ENCODE peak calls at places on chromosome 14, in nine cellular contexts. R, O, C, I, Q, E, Y, Z and L are unnamed samples.

GRCh38 chr14:70266157-70266556 is 77.4 kb upstream of the SLC8A3 start:
- DNase-seq in I (no peak), R (no peak), Z (no peak), C (no peak), E (no peak), O (no peak), Y (no peak), Q (no peak), L (no peak)

GRCh38 chr14:102221026-102221425 is 81.3 kb downstream of the WDR20 start:
- DNase-seq in Z (no peak), R (no peak), C (no peak), Y (peak; percentile 77), Q (no peak), O (no peak), I (no peak), E (peak; percentile 49), L (no peak)

GRCh38 chr14:104586832-104587620 is 7.5 kb downstream of the C14orf180 start:
- DNase-seq in C (no peak), O (no peak), E (no peak), R (peak; percentile 84), Q (no peak), Z (no peak), Y (no peak), I (peak; percentile 92), L (no peak)

GRCh38 chr14:59631237-59631636 is 54.6 kb upstream of the CCDC175 start:
- DNase-seq in E (peak; percentile 81), I (no peak), C (no peak), R (no peak), Q (no peak), Z (no peak), Y (peak; percentile 58), O (no peak), L (peak; percentile 12)

GRCh38 chr14:85280074-85280473 is 249.9 kb upstream of the FLRT2 start:
- DNase-seq in Z (no peak), O (no peak), Q (no peak), I (no peak), Y (peak; percentile 22), E (no peak), C (no peak), R (no peak), L (no peak)

GRCh38 chr14:101022916-101023435 is 119.5 kb upstream of the RTL1 start:
- DNase-seq in E (no peak), Y (no peak), I (no peak), O (no peak), Z (no peak), R (peak; percentile 19), Q (no peak), C (peak; percentile 17), L (no peak)

GRCh38 chr14:52922656-52923055 is 28.2 kb downstream of the FERMT2 start:
- DNase-seq in Z (no peak), E (no peak), R (no peak), C (no peak), O (peak; percentile 64), Q (no peak), I (no peak), Y (peak; percentile 84), L (no peak)

GRCh38 chr14:78022059-78022458 is 148.1 kb upstream of the NRXN3 start:
- DNase-seq in E (peak; percentile 90), I (peak; percentile 63), C (peak; percentile 83), Y (peak; percentile 77), O (peak; percentile 47), Q (peak; percentile 75), Z (peak; percentile 67), R (peak; percentile 65), L (peak; percentile 82)

GRCh38 chr14:77400216-77400615 is 23.0 kb downstream of the SAMD15 start:
- DNase-seq in Z (no peak), I (no peak), C (no peak), O (no peak), E (no peak), R (no peak), Q (no peak), Y (no peak), L (no peak)

DNA sequence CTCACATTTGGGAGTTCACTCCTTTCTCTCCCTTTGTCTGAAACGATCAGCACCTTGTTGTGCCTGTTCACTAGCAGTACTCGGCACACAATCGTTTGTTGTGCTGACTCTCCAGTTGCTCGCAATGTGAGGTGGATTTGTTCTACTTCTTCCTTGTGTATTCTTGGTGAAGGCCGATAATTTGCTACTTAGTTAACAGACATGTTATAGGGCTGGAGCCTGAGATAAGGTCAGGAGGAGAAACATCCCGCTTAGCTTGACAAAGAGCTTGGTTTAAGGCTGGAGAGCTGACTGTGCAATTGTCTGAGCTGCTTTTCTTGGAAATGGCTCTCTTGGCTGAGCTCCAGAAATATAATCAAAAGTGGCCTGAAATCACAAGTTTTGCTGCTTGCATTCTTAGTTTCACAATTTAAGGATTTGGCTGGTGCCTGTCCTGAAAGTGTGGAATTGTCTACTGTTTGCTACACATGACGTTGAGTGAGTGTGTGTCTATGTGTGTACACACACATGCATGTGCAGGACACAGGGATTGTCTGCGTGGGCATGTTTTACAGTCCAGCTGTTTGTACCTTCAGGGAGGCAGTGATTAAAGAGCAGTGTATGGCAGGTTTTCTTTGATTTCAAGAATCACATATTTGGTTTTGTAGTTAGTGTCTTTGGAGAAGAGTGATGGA is 77.7 kb downstream of the ARF6 start:
- DNase-seq in Z (no peak), I (no peak), Y (no peak), O (peak; percentile 59), Q (peak; percentile 28), C (no peak), E (no peak), R (no peak), L (no peak)
- H3K4me3 ChIP-seq in Z (no peak overlapping the region), I (no peak overlapping the region), Y (no peak overlapping the region), O (no peak overlapping the region), Q (no peak overlapping the region), C (no peak overlapping the region), E (no peak overlapping the region), R (no peak overlapping the region), L (no peak overlapping the region)

GRCh38 chr14:61346793-61347192 is 25.4 kb downstream of the PRKCH start:
- DNase-seq in R (no peak), E (no peak), O (no peak), C (no peak), Y (peak; percentile 53), Z (no peak), Q (no peak), I (no peak), L (no peak)

GRCh38 chr14:61345144-61345482 is 23.7 kb downstream of the PRKCH start:
- DNase-seq in E (no peak), C (no peak), R (no peak), Y (no peak), Z (no peak), Q (no peak), O (no peak), I (no peak), L (no peak)

GRCh38 chr14:61350427-61350826 is 29.0 kb downstream of the PRKCH start:
- DNase-seq in Y (no peak), R (no peak), I (no peak), O (no peak), Q (no peak), E (no peak), Z (no peak), C (no peak), L (no peak)

GRCh38 chr14:61346221-61346620 is 24.8 kb downstream of the PRKCH start:
- DNase-seq in O (no peak), Z (no peak), C (no peak), Y (peak; percentile 64), E (no peak), R (no peak), I (no peak), Q (no peak), L (no peak)

DNA sequence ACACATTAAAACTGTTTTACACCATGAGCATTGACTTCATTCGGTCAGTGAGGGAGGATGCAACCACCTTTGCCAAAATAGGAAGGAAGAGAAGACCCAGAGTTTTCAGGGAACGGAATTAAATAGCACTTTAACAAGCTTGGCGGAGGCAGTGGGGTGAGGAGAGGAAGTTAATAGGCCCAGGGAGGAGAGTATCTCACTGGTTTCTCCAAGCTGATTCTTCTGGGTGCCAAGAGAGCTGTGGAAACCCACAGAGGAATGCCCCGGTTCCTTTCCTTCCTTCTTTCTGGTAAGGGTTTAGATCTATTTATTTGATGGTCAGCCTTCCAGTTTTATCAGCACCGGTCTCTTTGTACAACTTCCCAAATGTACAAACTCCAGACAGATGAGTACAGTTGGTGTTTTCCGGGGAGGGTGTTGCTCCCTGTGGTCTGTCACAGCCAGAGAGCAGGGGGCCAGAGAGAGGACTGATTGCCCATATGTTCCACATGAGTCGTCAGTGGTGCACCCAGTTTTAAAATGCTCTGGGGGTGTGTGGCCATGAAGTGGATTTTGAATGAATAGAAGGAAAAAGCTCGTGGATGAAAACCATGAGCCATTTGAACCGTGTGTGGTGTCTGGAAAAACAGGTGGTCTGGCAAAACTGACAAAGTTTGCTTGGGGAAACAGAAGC is 26.5 kb downstream of the PRKCH start:
- DNase-seq in R (no peak), Q (no peak), Y (no peak), Z (no peak), C (no peak), I (no peak), E (no peak), O (no peak), L (no peak)
- H3K4me3 ChIP-seq in R (no peak overlapping the region), Q (no peak overlapping the region), Y (no peak overlapping the region), Z (no peak overlapping the region), C (no peak overlapping the region), I (no peak overlapping the region), E (no peak overlapping the region), O (no peak overlapping the region), L (no peak overlapping the region)

GRCh38 chr14:96514694-96515093 is 12.5 kb downstream of the PAPOLA start:
- DNase-seq in I (no peak), Z (no peak), C (no peak), O (no peak), Q (no peak), Y (no peak), R (no peak), E (no peak), L (peak; percentile 43)
- H3K4me3 ChIP-seq in I (no peak overlapping the region), Z (no peak overlapping the region), C (no peak overlapping the region), O (no peak overlapping the region), Q (no peak overlapping the region), Y (no peak overlapping the region), R (no peak overlapping the region), E (no peak overlapping the region), L (peak overlapping the region; percentile 13)

DNA sequence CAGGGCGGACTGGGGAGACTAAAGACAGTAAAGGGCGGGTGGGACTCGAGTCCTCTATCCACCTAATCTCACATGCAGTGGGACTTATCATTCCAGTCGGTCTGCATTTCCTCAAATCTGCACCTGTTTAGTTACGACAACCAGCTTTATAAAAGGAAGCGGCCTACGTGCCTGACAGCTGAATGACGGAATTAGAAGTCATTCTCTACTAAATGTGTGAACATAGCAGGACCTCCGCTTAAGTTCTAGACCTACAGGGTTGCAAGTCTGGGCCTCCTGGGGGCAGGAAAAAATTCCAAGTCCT is 109.8 kb upstream of the EGLN3 start:
- DNase-seq in E (no peak), I (no peak), R (no peak), Y (no peak), O (no peak), Z (no peak), Q (peak; percentile 6), C (no peak), L (no peak)
- H3K4me3 ChIP-seq in E (peak overlapping the region; percentile 69), I (peak overlapping the region; percentile 57), R (peak overlapping the region; percentile 37), Y (peak overlapping the region; percentile 67), O (peak overlapping the region; percentile 41), Z (peak overlapping the region; percentile 63), Q (peak overlapping the region; percentile 33), C (peak overlapping the region; percentile 54), L (peak overlapping the region; percentile 53)

DNA sequence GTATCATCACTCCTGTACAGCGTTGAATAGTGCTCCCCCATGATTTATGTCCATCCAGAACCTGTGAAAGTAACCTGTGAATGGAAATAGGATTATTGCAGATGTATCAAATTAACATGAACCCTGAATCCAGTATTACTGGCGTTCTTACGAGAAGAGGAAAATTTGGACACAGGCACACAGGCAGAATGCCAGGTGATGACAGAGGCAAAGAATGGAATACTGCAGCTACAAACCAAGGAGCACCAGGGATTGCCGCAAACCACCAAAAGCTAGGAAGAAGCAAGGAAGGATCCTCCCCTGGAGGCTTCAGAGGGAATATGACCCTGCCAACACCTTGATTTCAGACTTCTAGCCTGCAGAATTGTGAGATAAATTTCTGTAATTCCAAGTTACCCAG is 113.5 kb upstream of the EGLN3 start:
- DNase-seq in R (no peak), Z (no peak), E (no peak), Y (no peak), O (peak; percentile 64), Q (no peak), C (no peak), I (peak; percentile 78), L (no peak)
- H3K4me3 ChIP-seq in R (no peak overlapping the region), Z (no peak overlapping the region), E (no peak overlapping the region), Y (no peak overlapping the region), O (no peak overlapping the region), Q (no peak overlapping the region), C (no peak overlapping the region), I (no peak overlapping the region), L (no peak overlapping the region)